ENCODE peak calls at places on chromosomes 3 and 15, in seven cellular contexts. One of them, this sample, is unnamed.

GRCh38 chr15:69321041-69321554 is 22.4 kb downstream of the PAQR5 start:
- DNase-seq in RWPE2: no peak
- DNase-seq in lung: no peak
- DNase-seq in nephron progenitor cell: no peak
- DNase-seq in heart left ventricle: no peak
- DNase-seq in PC-3: no peak
- DNase-seq in omental fat pad: no peak
- DNase-seq in this sample: no peak

GRCh38 chr15:33601461-33601860 is 290.7 kb downstream of the RYR3 start:
- DNase-seq in RWPE2: no peak
- DNase-seq in lung: no peak
- DNase-seq in nephron progenitor cell: no peak
- DNase-seq in heart left ventricle: no peak
- DNase-seq in PC-3: no peak
- DNase-seq in omental fat pad: no peak
- DNase-seq in this sample: no peak

GRCh38 chr15:90002428-90002844 is 1.3 kb downstream of the ZNF710 start:
- DNase-seq in RWPE2: peak; percentile 79
- DNase-seq in lung: peak; percentile 40
- DNase-seq in nephron progenitor cell: peak; percentile 44
- DNase-seq in heart left ventricle: peak; percentile 51
- DNase-seq in PC-3: peak; percentile 41
- DNase-seq in omental fat pad: no peak
- DNase-seq in this sample: peak; percentile 63

GRCh38 chr3:151404316-151404715 is 19.8 kb upstream of the P2RY12 start:
- DNase-seq in RWPE2: no peak
- DNase-seq in lung: no peak
- DNase-seq in nephron progenitor cell: no peak
- DNase-seq in heart left ventricle: no peak
- DNase-seq in PC-3: peak; percentile 23
- DNase-seq in omental fat pad: no peak
- DNase-seq in this sample: no peak

GRCh38 chr3:45566205-45566604 is 28.3 kb upstream of the LIMD1 start:
- DNase-seq in RWPE2: no peak
- DNase-seq in lung: no peak
- DNase-seq in nephron progenitor cell: no peak
- DNase-seq in heart left ventricle: no peak
- DNase-seq in PC-3: no peak
- DNase-seq in omental fat pad: no peak
- DNase-seq in this sample: no peak

GRCh38 chr15:76336254-76337046 is at the start of gene ISL2:
- DNase-seq in RWPE2: peak; percentile 99
- DNase-seq in lung: peak; percentile 61
- DNase-seq in nephron progenitor cell: peak; percentile 86
- DNase-seq in heart left ventricle: peak; percentile 54
- DNase-seq in PC-3: peak; percentile 92
- DNase-seq in omental fat pad: no peak
- DNase-seq in this sample: peak; percentile 93

GRCh38 chr3:118938183-118938961 is 96.3 kb downstream of the IGSF11 start:
- DNase-seq in RWPE2: no peak
- DNase-seq in lung: no peak
- DNase-seq in nephron progenitor cell: no peak
- DNase-seq in heart left ventricle: no peak
- DNase-seq in PC-3: peak; percentile 86
- DNase-seq in omental fat pad: no peak
- DNase-seq in this sample: no peak

GRCh38 chr3:120218981-120219380 is 66.0 kb downstream of the GPR156 start:
- DNase-seq in RWPE2: no peak
- DNase-seq in lung: no peak
- DNase-seq in nephron progenitor cell: no peak
- DNase-seq in heart left ventricle: no peak
- DNase-seq in PC-3: peak; percentile 41
- DNase-seq in omental fat pad: no peak
- DNase-seq in this sample: no peak

GRCh38 chr15:99704444-99704838 is 28.8 kb downstream of the LYSMD4 start:
- DNase-seq in RWPE2: no peak
- DNase-seq in lung: no peak
- DNase-seq in nephron progenitor cell: peak; percentile 28
- DNase-seq in heart left ventricle: peak; percentile 39
- DNase-seq in PC-3: peak; percentile 93
- DNase-seq in omental fat pad: no peak
- DNase-seq in this sample: no peak

GRCh38 chr3:40172560-40172959 is 136.9 kb upstream of the EIF1B start:
- DNase-seq in RWPE2: no peak
- DNase-seq in lung: peak; percentile 16
- DNase-seq in nephron progenitor cell: no peak
- DNase-seq in heart left ventricle: no peak
- DNase-seq in PC-3: no peak
- DNase-seq in omental fat pad: no peak
- DNase-seq in this sample: no peak

GRCh38 chr15:90957105-90957790 is 2.6 kb downstream of the RCCD1 start:
- DNase-seq in RWPE2: no peak
- DNase-seq in lung: no peak
- DNase-seq in nephron progenitor cell: peak; percentile 64
- DNase-seq in heart left ventricle: no peak
- DNase-seq in PC-3: peak; percentile 24
- DNase-seq in omental fat pad: no peak
- DNase-seq in this sample: no peak

GRCh38 chr3:17979248-17979647 is 236.8 kb upstream of the TBC1D5 start:
- DNase-seq in RWPE2: no peak
- DNase-seq in lung: no peak
- DNase-seq in nephron progenitor cell: no peak
- DNase-seq in heart left ventricle: no peak
- DNase-seq in PC-3: peak; percentile 35
- DNase-seq in omental fat pad: no peak
- DNase-seq in this sample: no peak

GRCh38 chr3:134087046-134087974 is 57.6 kb upstream of the SLCO2A1 start:
- DNase-seq in RWPE2: no peak
- DNase-seq in lung: no peak
- DNase-seq in nephron progenitor cell: no peak
- DNase-seq in heart left ventricle: no peak
- DNase-seq in PC-3: peak; percentile 69
- DNase-seq in omental fat pad: no peak
- DNase-seq in this sample: no peak

GRCh38 chr15:44593042-44593736 is 56.2 kb downstream of the EIF3J start:
- DNase-seq in RWPE2: no peak
- DNase-seq in lung: no peak
- DNase-seq in nephron progenitor cell: no peak
- DNase-seq in heart left ventricle: no peak
- DNase-seq in PC-3: peak; percentile 44
- DNase-seq in omental fat pad: no peak
- DNase-seq in this sample: no peak

GRCh38 chr3:189515916-189516531 is 115.2 kb upstream of the TP63 start:
- DNase-seq in RWPE2: no peak
- DNase-seq in lung: no peak
- DNase-seq in nephron progenitor cell: no peak
- DNase-seq in heart left ventricle: no peak
- DNase-seq in PC-3: no peak
- DNase-seq in omental fat pad: no peak
- DNase-seq in this sample: no peak

GRCh38 chr3:194714564-194714963 is 28.9 kb downstream of the FAM43A start:
- DNase-seq in RWPE2: no peak
- DNase-seq in lung: no peak
- DNase-seq in nephron progenitor cell: no peak
- DNase-seq in heart left ventricle: no peak
- DNase-seq in PC-3: no peak
- DNase-seq in omental fat pad: no peak
- DNase-seq in this sample: no peak

GRCh38 chr3:180401226-180401625 is 200.7 kb upstream of the TTC14 start:
- DNase-seq in RWPE2: no peak
- DNase-seq in lung: no peak
- DNase-seq in nephron progenitor cell: no peak
- DNase-seq in heart left ventricle: no peak
- DNase-seq in PC-3: no peak
- DNase-seq in omental fat pad: no peak
- DNase-seq in this sample: no peak

GRCh38 chr15:38260077-38260476 is 7.4 kb downstream of the SPRED1 start:
- DNase-seq in RWPE2: no peak
- DNase-seq in lung: no peak
- DNase-seq in nephron progenitor cell: no peak
- DNase-seq in heart left ventricle: no peak
- DNase-seq in PC-3: no peak
- DNase-seq in omental fat pad: no peak
- DNase-seq in this sample: no peak

GRCh38 chr3:115217678-115218451 is 70.8 kb upstream of the ZBTB20 start:
- DNase-seq in RWPE2: no peak
- DNase-seq in lung: no peak
- DNase-seq in nephron progenitor cell: peak; percentile 42
- DNase-seq in heart left ventricle: peak; percentile 23
- DNase-seq in PC-3: peak; percentile 72
- DNase-seq in omental fat pad: no peak
- DNase-seq in this sample: no peak

GRCh38 chr3:129323651-129324294 is 45.1 kb downstream of the HMCES start:
- DNase-seq in RWPE2: no peak
- DNase-seq in lung: no peak
- DNase-seq in nephron progenitor cell: no peak
- DNase-seq in heart left ventricle: no peak
- DNase-seq in PC-3: no peak
- DNase-seq in omental fat pad: no peak
- DNase-seq in this sample: no peak
- TF ChIP-seq CTCF in RWPE2: no peak
- TF ChIP-seq CTCF in lung: no peak
- TF ChIP-seq CTCF in nephron progenitor cell: no peak
- TF ChIP-seq CTCF in heart left ventricle: no peak
- TF ChIP-seq CTCF in PC-3: no peak
- TF ChIP-seq CTCF in omental fat pad: no peak
- TF ChIP-seq CTCF in this sample: no peak

DNA sequence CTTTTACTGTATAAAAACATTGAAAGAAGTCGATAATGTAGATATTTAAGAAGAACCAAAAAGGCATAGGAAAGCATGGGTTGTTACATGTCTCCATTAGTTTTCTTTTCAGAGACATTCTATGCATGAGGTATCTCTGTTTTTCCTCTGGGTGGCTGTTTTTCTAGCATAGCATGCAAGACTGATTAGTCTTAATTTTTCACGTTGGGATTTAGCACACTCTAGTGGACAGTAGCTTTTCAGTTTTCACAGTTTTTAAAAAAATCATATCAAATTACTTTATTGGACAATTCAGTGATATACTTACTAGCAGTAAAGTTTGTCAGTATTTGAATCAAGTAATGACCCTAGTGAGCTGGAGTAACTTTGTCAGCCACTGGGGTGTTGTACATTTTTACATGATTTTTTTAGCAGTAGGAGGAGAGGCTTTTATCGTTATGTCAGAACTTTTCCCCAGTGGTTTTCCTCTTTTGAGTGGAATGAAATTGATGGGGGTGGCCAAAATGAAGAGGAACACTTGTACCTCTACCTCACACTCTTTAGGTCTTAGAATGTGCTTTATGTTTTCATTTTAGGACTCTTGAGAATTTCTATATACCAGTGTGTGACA is 57.2 kb downstream of the SEC22A start:
- DNase-seq in RWPE2: no peak
- DNase-seq in lung: no peak
- DNase-seq in nephron progenitor cell: no peak
- DNase-seq in heart left ventricle: no peak
- DNase-seq in PC-3: peak; percentile 81
- DNase-seq in omental fat pad: no peak
- DNase-seq in this sample: no peak
- TF ChIP-seq CTCF in RWPE2: peak; percentile 82
- TF ChIP-seq CTCF in lung: peak; percentile 44
- TF ChIP-seq CTCF in nephron progenitor cell: peak; percentile 44
- TF ChIP-seq CTCF in heart left ventricle: peak; percentile 39
- TF ChIP-seq CTCF in PC-3: peak; percentile 91
- TF ChIP-seq CTCF in omental fat pad: no peak
- TF ChIP-seq CTCF in this sample: peak; percentile 67

DNA sequence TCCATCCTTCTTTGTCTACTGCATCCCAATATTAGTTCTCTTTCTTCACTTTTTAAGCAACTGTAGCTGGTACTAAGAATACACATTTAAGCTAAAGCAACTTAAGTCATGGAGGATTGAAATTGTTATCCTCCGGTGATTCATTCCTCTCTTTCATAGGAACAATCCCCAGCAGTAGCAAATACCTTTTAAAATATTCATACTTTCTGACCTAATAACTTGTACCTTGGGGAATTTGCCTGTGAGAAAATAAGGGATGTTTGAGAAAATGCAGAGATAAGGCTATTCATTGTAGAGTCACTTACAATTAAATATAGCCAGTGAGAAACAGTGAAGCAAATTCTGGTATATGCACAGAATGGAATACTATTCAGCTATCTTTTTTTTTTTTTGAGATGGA is 66.0 kb downstream of the VPS13C start:
- DNase-seq in RWPE2: no peak
- DNase-seq in lung: no peak
- DNase-seq in nephron progenitor cell: no peak
- DNase-seq in heart left ventricle: no peak
- DNase-seq in PC-3: peak; percentile 10
- DNase-seq in omental fat pad: no peak
- DNase-seq in this sample: no peak
- TF ChIP-seq CTCF in RWPE2: no peak
- TF ChIP-seq CTCF in lung: no peak
- TF ChIP-seq CTCF in nephron progenitor cell: no peak
- TF ChIP-seq CTCF in heart left ventricle: no peak
- TF ChIP-seq CTCF in PC-3: no peak
- TF ChIP-seq CTCF in omental fat pad: no peak
- TF ChIP-seq CTCF in this sample: no peak

GRCh38 chr15:35545316-35545824 is 595 bp downstream of the DPH6 start:
- DNase-seq in RWPE2: no peak
- DNase-seq in lung: peak; percentile 40
- DNase-seq in nephron progenitor cell: peak; percentile 46
- DNase-seq in heart left ventricle: peak; percentile 58
- DNase-seq in PC-3: peak; percentile 38
- DNase-seq in omental fat pad: no peak
- DNase-seq in this sample: no peak
- TF ChIP-seq CTCF in RWPE2: no peak
- TF ChIP-seq CTCF in lung: no peak
- TF ChIP-seq CTCF in nephron progenitor cell: no peak
- TF ChIP-seq CTCF in heart left ventricle: no peak
- TF ChIP-seq CTCF in PC-3: no peak
- TF ChIP-seq CTCF in omental fat pad: no peak
- TF ChIP-seq CTCF in this sample: no peak

GRCh38 chr3:192918275-192918588 is 576 bp upstream of the MB21D2 start:
- DNase-seq in RWPE2: no peak
- DNase-seq in lung: no peak
- DNase-seq in nephron progenitor cell: no peak
- DNase-seq in heart left ventricle: no peak
- DNase-seq in PC-3: no peak
- DNase-seq in omental fat pad: no peak
- DNase-seq in this sample: no peak
- TF ChIP-seq CTCF in RWPE2: no peak
- TF ChIP-seq CTCF in lung: no peak
- TF ChIP-seq CTCF in nephron progenitor cell: no peak
- TF ChIP-seq CTCF in heart left ventricle: no peak
- TF ChIP-seq CTCF in PC-3: no peak
- TF ChIP-seq CTCF in omental fat pad: no peak
- TF ChIP-seq CTCF in this sample: no peak

DNA sequence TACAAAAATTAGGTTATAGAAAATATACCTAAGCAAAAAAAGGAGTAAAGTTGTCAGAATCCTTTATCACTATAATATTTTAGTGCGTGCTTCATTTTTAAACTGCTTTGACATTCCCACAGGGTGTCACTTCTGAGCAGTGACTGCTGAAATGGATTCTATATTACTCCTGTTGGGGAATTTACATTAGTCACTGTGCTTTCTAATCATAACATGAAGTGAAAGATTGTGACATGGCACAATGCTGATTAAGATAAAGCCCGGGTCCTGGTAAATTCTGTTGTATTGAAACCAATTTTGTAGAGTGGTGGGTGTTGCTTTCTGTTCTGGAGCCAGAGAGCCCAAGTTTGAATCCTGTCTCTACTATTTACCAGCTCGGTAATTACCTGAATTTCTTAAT is 36.4 kb upstream of the EHHADH start:
- DNase-seq in RWPE2: no peak
- DNase-seq in lung: no peak
- DNase-seq in nephron progenitor cell: no peak
- DNase-seq in heart left ventricle: no peak
- DNase-seq in PC-3: no peak
- DNase-seq in omental fat pad: no peak
- DNase-seq in this sample: no peak
- TF ChIP-seq CTCF in RWPE2: peak; percentile 16
- TF ChIP-seq CTCF in lung: no peak
- TF ChIP-seq CTCF in nephron progenitor cell: no peak
- TF ChIP-seq CTCF in heart left ventricle: no peak
- TF ChIP-seq CTCF in PC-3: no peak
- TF ChIP-seq CTCF in omental fat pad: no peak
- TF ChIP-seq CTCF in this sample: no peak